ENCODE peak calls at places on chromosomes 13 and 19, in eight cellular contexts. R is left ventricle myocardium inferior, O is AG04449, L is mucosa of descending colon, W is nephron progenitor cell, F is AG04450, U is small intestine, X is activated B cell treated with CpG ODN at 0.5 μM for 24 hours. N is an unnamed sample.

GRCh38 chr19:7756258-7756657 is 6.8 kb upstream of the CLEC4M start:
- DNase-seq in O (no peak), U (no peak), W (no peak), R (no peak), X (no peak), F (no peak), L (no peak), N (no peak)

GRCh38 chr13:46778879-46779278 is 18.1 kb downstream of the ESD start:
- DNase-seq in W (no peak), F (no peak), X (no peak), U (no peak), O (no peak), L (no peak), R (no peak), N (no peak)

GRCh38 chr19:31338069-31338767 is 11.0 kb downstream of the TSHZ3 start:
- DNase-seq in R (peak), X (no peak), O (no peak), L (no peak), W (peak), F (no peak), U (no peak), N (peak)

GRCh38 chr13:100210966-100211710 is 122.2 kb downstream of the PCCA start:
- DNase-seq in X (no peak), W (no peak), R (no peak), O (no peak), U (no peak), L (no peak), F (no peak), N (no peak)

GRCh38 chr13:79870123-79870522 is 389.2 kb downstream of the NDFIP2 start:
- DNase-seq in U (no peak), O (no peak), W (no peak), X (no peak), L (no peak), F (no peak), R (no peak), N (no peak)

GRCh38 chr19:1933245-1933644 is 7.7 kb upstream of the CSNK1G2 start:
- DNase-seq in U (no peak), F (no peak), O (no peak), W (no peak), L (no peak), X (no peak), R (no peak), N (no peak)

GRCh38 chr13:33518442-33518841 is 232.9 kb upstream of the STARD13 start:
- DNase-seq in O (no peak), F (no peak), R (no peak), X (no peak), L (no peak), W (no peak), U (no peak), N (no peak)

GRCh38 chr13:21911916-21912315 is 241.0 kb downstream of the FGF9 start:
- DNase-seq in X (no peak), O (no peak), U (no peak), F (no peak), L (no peak), W (no peak), R (no peak), N (no peak)

GRCh38 chr19:41862445-41862986 is 2.5 kb downstream of the RPS19 start:
- DNase-seq in L (no peak), U (no peak), R (no peak), F (no peak), X (no peak), O (no peak), W (no peak), N (no peak)

GRCh38 chr13:98576215-98576945 is 527 bp downstream of the STK24 start:
- DNase-seq in F (no peak), U (peak), W (peak), O (no peak), R (peak), L (peak), X (peak), N (no peak)

GRCh38 chr13:23391752-23392151 is 41.8 kb downstream of the SACS start:
- DNase-seq in F (no peak), U (no peak), X (no peak), W (no peak), L (no peak), R (no peak), O (no peak), N (no peak)

GRCh38 chr19:30319876-30320275 is 52.3 kb upstream of the ZNF536 start:
- DNase-seq in L (no peak), U (no peak), R (no peak), F (no peak), W (no peak), X (no peak), O (no peak), N (no peak)

GRCh38 chr13:114119196-114119595 is 13.2 kb downstream of the RASA3 start:
- DNase-seq in O (no peak), W (peak), L (peak), U (no peak), F (peak), R (no peak), X (no peak), N (no peak)

GRCh38 chr13:36526897-36527296 is 94.6 kb downstream of the CCNA1 start:
- DNase-seq in X (no peak), F (no peak), U (no peak), R (no peak), O (no peak), L (no peak), W (no peak), N (no peak)

GRCh38 chr13:106063591-106064308 is 471.7 kb downstream of the EFNB2 start:
- DNase-seq in W (no peak), O (peak), R (no peak), L (no peak), F (peak), U (no peak), X (no peak), N (no peak)

GRCh38 chr19:57560049-57560491 is 407 bp upstream of the ZNF550 start:
- DNase-seq in X (no peak), O (peak), U (no peak), L (peak), R (peak), F (peak), W (no peak), N (no peak)

GRCh38 chr13:20388184-20388583 is 137.5 kb downstream of the CRYL1 start:
- DNase-seq in X (no peak), U (no peak), F (no peak), R (no peak), L (no peak), O (no peak), W (no peak), N (no peak)

GRCh38 chr13:75726313-75726712 is 90.2 kb downstream of the LMO7 start:
- DNase-seq in L (no peak), O (no peak), R (no peak), U (no peak), X (no peak), F (no peak), W (no peak), N (no peak)

GRCh38 chr13:45851171-45851889 is at the start of gene SIAH3:
- DNase-seq in U (no peak), O (no peak), F (no peak), X (no peak), W (peak), L (no peak), R (no peak), N (peak)

GRCh38 chr13:23558675-23559536 is 11.3 kb upstream of the TNFRSF19 start:
- DNase-seq in O (peak), R (peak), F (peak), L (no peak), W (no peak), U (no peak), X (no peak), N (no peak)

GRCh38 chr13:37652596-37652995 is 54.0 kb upstream of the POSTN start:
- DNase-seq in R (no peak), O (no peak), F (no peak), X (no peak), W (no peak), U (no peak), L (no peak), N (no peak)

GRCh38 chr13:103029798-103030197 is 36.4 kb downstream of the SLC10A2 start:
- DNase-seq in F (no peak), R (no peak), L (no peak), U (no peak), W (no peak), X (no peak), O (no peak), N (no peak)

GRCh38 chr19:28454083-28454482 is 758.9 kb downstream of the UQCRFS1 start:
- DNase-seq in R (no peak), L (no peak), U (no peak), X (no peak), O (no peak), W (no peak), F (no peak), N (no peak)

GRCh38 chr19:39430675-39431593 is 4.8 kb downstream of the RPS16 start:
- DNase-seq in O (no peak), F (peak), X (peak), R (no peak), W (no peak), L (peak), U (peak), N (peak)

GRCh38 chr13:22114630-22115311 is 443.9 kb downstream of the FGF9 start:
- DNase-seq in X (no peak), R (no peak), W (peak), L (no peak), O (no peak), F (no peak), U (peak), N (no peak)